ENCODE peak calls at places on chromosomes 12 and 14, in six cellular contexts. O, F, B, L, W and C are unnamed samples.

GRCh38 chr12:72077111-72077820 is 138.6 kb downstream of the TPH2 start:
- DNase-seq in O (no peak), F (no peak), B (no peak), L (no peak), W (no peak), C (no peak)

GRCh38 chr14:91223028-91223783 is 21.3 kb downstream of the GPR68 start:
- DNase-seq in O (peak), F (no peak), B (no peak), L (no peak), W (no peak), C (no peak)

GRCh38 chr14:58078068-58078467 is 73.9 kb downstream of the ARMH4 start:
- DNase-seq in O (no peak), F (no peak), B (no peak), L (no peak), W (no peak), C (no peak)

GRCh38 chr12:49933793-49934192 is 16.7 kb upstream of the AQP2 start:
- DNase-seq in O (no peak), F (no peak), B (no peak), L (no peak), W (no peak), C (no peak)

GRCh38 chr14:99229654-99230215 is 42.3 kb downstream of the BCL11B start:
- DNase-seq in O (no peak), F (no peak), B (peak), L (no peak), W (no peak), C (peak)

GRCh38 chr12:68759852-68760251 is 13.9 kb downstream of the SLC35E3 start:
- DNase-seq in O (no peak), F (no peak), B (no peak), L (no peak), W (peak), C (no peak)

GRCh38 chr14:42222924-42223471 is 616.3 kb downstream of the LRFN5 start:
- DNase-seq in O (peak), F (peak), B (no peak), L (no peak), W (no peak), C (no peak)

GRCh38 chr12:105502426-105502930 is 172.0 kb downstream of the C12orf75 start:
- DNase-seq in O (no peak), F (no peak), B (no peak), L (no peak), W (no peak), C (no peak)

GRCh38 chr12:13942826-13943225 is 38.6 kb downstream of the GRIN2B start:
- DNase-seq in O (no peak), F (no peak), B (no peak), L (no peak), W (no peak), C (no peak)

GRCh38 chr12:63907561-63907960 is 63.1 kb downstream of the SRGAP1 start:
- DNase-seq in O (no peak), F (no peak), B (no peak), L (no peak), W (no peak), C (no peak)

GRCh38 chr12:105935106-105935505 is 203.6 kb downstream of the NUAK1 start:
- DNase-seq in O (no peak), F (no peak), B (no peak), L (no peak), W (no peak), C (no peak)

GRCh38 chr12:41795910-41796309 is 348.8 kb downstream of the GXYLT1 start:
- DNase-seq in O (no peak), F (no peak), B (no peak), L (no peak), W (no peak), C (no peak)

GRCh38 chr14:67487937-67488893 is at the start of gene TMEM229B:
- DNase-seq in O (no peak), F (peak), B (peak), L (no peak), W (peak), C (peak)

GRCh38 chr12:115597157-115597712 is 680.3 kb downstream of the MED13L start:
- DNase-seq in O (no peak), F (no peak), B (no peak), L (no peak), W (no peak), C (no peak)

GRCh38 chr14:92982941-92983340 is 60.0 kb downstream of the CHGA start:
- DNase-seq in O (no peak), F (no peak), B (no peak), L (no peak), W (no peak), C (no peak)

GRCh38 chr14:99240512-99241313 is 31.3 kb downstream of the BCL11B start:
- DNase-seq in O (no peak), F (no peak), B (no peak), L (no peak), W (peak), C (no peak)

GRCh38 chr14:97138801-97139200 is 341.6 kb downstream of the VRK1 start:
- DNase-seq in O (no peak), F (no peak), B (no peak), L (no peak), W (no peak), C (no peak)